ENCODE peak calls at places on chromosomes 4 and X, in ten cellular contexts. One of them, this sample, is unnamed.

GRCh38 chr4:128770807-128771206 is 38.7 kb upstream of the JADE1 start:
- DNase-seq in HL-60: no peak
- DNase-seq in colonic mucosa: no peak
- DNase-seq in activated B cell treated with CpG ODN at 0.5 μM for 24 hours: no peak
- DNase-seq in GM12865: no peak
- DNase-seq in A549: no peak
- DNase-seq in Calu3: no peak
- DNase-seq in mesothelial cell of epicardium: no peak
- DNase-seq in lower leg skin: no peak
- DNase-seq in body of pancreas: no peak
- DNase-seq in this sample: no peak

GRCh38 chr4:15291133-15291532 is 136.7 kb upstream of the C1QTNF7 start:
- DNase-seq in colonic mucosa: no peak
- DNase-seq in lower leg skin: no peak
- DNase-seq in body of pancreas: no peak
- DNase-seq in A549: no peak
- DNase-seq in HL-60: no peak
- DNase-seq in mesothelial cell of epicardium: no peak
- DNase-seq in GM12865: no peak
- DNase-seq in Calu3: no peak
- DNase-seq in activated B cell treated with CpG ODN at 0.5 μM for 24 hours: no peak
- DNase-seq in this sample: no peak

GRCh38 chr4:4269326-4269725 is 20.6 kb downstream of the LYAR start:
- DNase-seq in GM12865: no peak
- DNase-seq in Calu3: no peak
- DNase-seq in activated B cell treated with CpG ODN at 0.5 μM for 24 hours: no peak
- DNase-seq in HL-60: no peak
- DNase-seq in lower leg skin: no peak
- DNase-seq in mesothelial cell of epicardium: no peak
- DNase-seq in A549: no peak
- DNase-seq in body of pancreas: no peak
- DNase-seq in colonic mucosa: no peak
- DNase-seq in this sample: no peak

GRCh38 chr4:175947117-175947722 is 118.4 kb upstream of the WDR17 start:
- DNase-seq in mesothelial cell of epicardium: no peak
- DNase-seq in A549: no peak
- DNase-seq in GM12865: peak
- DNase-seq in HL-60: no peak
- DNase-seq in activated B cell treated with CpG ODN at 0.5 μM for 24 hours: no peak
- DNase-seq in Calu3: no peak
- DNase-seq in body of pancreas: no peak
- DNase-seq in lower leg skin: no peak
- DNase-seq in colonic mucosa: no peak
- DNase-seq in this sample: no peak

GRCh38 chrX:104987063-104987462 is 233.4 kb downstream of the TEX13A start:
- DNase-seq in A549: no peak
- DNase-seq in GM12865: no peak
- DNase-seq in Calu3: no peak
- DNase-seq in lower leg skin: no peak
- DNase-seq in mesothelial cell of epicardium: no peak
- DNase-seq in body of pancreas: no peak
- DNase-seq in HL-60: no peak
- DNase-seq in colonic mucosa: no peak
- DNase-seq in activated B cell treated with CpG ODN at 0.5 μM for 24 hours: no peak
- DNase-seq in this sample: no peak

GRCh38 chr4:81827568-81828202 is 356.0 kb upstream of the RASGEF1B start:
- DNase-seq in A549: no peak
- DNase-seq in body of pancreas: no peak
- DNase-seq in colonic mucosa: no peak
- DNase-seq in HL-60: no peak
- DNase-seq in mesothelial cell of epicardium: no peak
- DNase-seq in GM12865: peak
- DNase-seq in lower leg skin: no peak
- DNase-seq in Calu3: no peak
- DNase-seq in activated B cell treated with CpG ODN at 0.5 μM for 24 hours: no peak
- DNase-seq in this sample: no peak

GRCh38 chr4:150514709-150515108 is 67.2 kb upstream of the MAB21L2 start:
- DNase-seq in HL-60: no peak
- DNase-seq in colonic mucosa: no peak
- DNase-seq in body of pancreas: no peak
- DNase-seq in lower leg skin: no peak
- DNase-seq in Calu3: peak
- DNase-seq in GM12865: no peak
- DNase-seq in activated B cell treated with CpG ODN at 0.5 μM for 24 hours: no peak
- DNase-seq in A549: no peak
- DNase-seq in mesothelial cell of epicardium: no peak
- DNase-seq in this sample: no peak

GRCh38 chrX:143206961-143207360 is 181.2 kb downstream of the SPANXN4 start:
- DNase-seq in GM12865: no peak
- DNase-seq in colonic mucosa: no peak
- DNase-seq in Calu3: no peak
- DNase-seq in HL-60: no peak
- DNase-seq in body of pancreas: no peak
- DNase-seq in A549: no peak
- DNase-seq in lower leg skin: no peak
- DNase-seq in activated B cell treated with CpG ODN at 0.5 μM for 24 hours: no peak
- DNase-seq in mesothelial cell of epicardium: no peak
- DNase-seq in this sample: no peak

GRCh38 chr4:20299515-20299914 is 47.8 kb downstream of the SLIT2 start:
- DNase-seq in Calu3: peak
- DNase-seq in A549: no peak
- DNase-seq in GM12865: peak
- DNase-seq in HL-60: no peak
- DNase-seq in colonic mucosa: no peak
- DNase-seq in body of pancreas: no peak
- DNase-seq in mesothelial cell of epicardium: no peak
- DNase-seq in lower leg skin: no peak
- DNase-seq in activated B cell treated with CpG ODN at 0.5 μM for 24 hours: no peak
- DNase-seq in this sample: no peak

GRCh38 chr4:89203902-89204301 is 92.6 kb downstream of the TIGD2 start:
- DNase-seq in Calu3: no peak
- DNase-seq in A549: no peak
- DNase-seq in body of pancreas: no peak
- DNase-seq in GM12865: no peak
- DNase-seq in HL-60: no peak
- DNase-seq in activated B cell treated with CpG ODN at 0.5 μM for 24 hours: no peak
- DNase-seq in mesothelial cell of epicardium: no peak
- DNase-seq in colonic mucosa: no peak
- DNase-seq in lower leg skin: no peak
- DNase-seq in this sample: no peak

DNA sequence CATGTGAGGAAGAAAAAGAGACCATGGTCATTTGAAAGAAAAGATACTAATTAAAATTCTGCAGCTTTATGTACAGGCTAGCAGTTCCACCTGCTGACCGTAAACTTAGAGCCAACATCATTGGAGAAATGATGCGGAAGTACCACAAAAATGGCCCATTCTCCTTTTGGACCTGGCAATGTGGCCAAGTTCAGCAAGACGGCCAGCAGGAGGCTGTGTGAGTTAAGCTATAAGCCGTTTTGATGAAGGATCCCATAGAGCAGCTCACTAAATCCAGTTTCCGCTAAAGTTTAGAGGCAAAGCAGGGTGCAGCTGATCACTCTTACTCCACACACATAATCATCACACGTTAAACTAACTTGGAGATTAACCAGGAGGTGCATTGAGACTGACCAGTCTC is 133.8 kb downstream of the LDB2 start:
- DNase-seq in GM12865: no peak
- DNase-seq in Calu3: no peak
- DNase-seq in activated B cell treated with CpG ODN at 0.5 μM for 24 hours: no peak
- DNase-seq in mesothelial cell of epicardium: no peak
- DNase-seq in body of pancreas: no peak
- DNase-seq in HL-60: no peak
- DNase-seq in A549: no peak
- DNase-seq in lower leg skin: no peak
- DNase-seq in colonic mucosa: no peak
- DNase-seq in this sample: no peak
- TF ChIP-seq CTCF in GM12865: no peak
- TF ChIP-seq CTCF in Calu3: no peak
- TF ChIP-seq CTCF in activated B cell treated with CpG ODN at 0.5 μM for 24 hours: no peak
- TF ChIP-seq CTCF in mesothelial cell of epicardium: peak
- TF ChIP-seq CTCF in body of pancreas: no peak
- TF ChIP-seq CTCF in HL-60: no peak
- TF ChIP-seq CTCF in A549: no peak
- TF ChIP-seq CTCF in lower leg skin: no peak
- TF ChIP-seq CTCF in colonic mucosa: no peak
- TF ChIP-seq CTCF in this sample: peak

DNA sequence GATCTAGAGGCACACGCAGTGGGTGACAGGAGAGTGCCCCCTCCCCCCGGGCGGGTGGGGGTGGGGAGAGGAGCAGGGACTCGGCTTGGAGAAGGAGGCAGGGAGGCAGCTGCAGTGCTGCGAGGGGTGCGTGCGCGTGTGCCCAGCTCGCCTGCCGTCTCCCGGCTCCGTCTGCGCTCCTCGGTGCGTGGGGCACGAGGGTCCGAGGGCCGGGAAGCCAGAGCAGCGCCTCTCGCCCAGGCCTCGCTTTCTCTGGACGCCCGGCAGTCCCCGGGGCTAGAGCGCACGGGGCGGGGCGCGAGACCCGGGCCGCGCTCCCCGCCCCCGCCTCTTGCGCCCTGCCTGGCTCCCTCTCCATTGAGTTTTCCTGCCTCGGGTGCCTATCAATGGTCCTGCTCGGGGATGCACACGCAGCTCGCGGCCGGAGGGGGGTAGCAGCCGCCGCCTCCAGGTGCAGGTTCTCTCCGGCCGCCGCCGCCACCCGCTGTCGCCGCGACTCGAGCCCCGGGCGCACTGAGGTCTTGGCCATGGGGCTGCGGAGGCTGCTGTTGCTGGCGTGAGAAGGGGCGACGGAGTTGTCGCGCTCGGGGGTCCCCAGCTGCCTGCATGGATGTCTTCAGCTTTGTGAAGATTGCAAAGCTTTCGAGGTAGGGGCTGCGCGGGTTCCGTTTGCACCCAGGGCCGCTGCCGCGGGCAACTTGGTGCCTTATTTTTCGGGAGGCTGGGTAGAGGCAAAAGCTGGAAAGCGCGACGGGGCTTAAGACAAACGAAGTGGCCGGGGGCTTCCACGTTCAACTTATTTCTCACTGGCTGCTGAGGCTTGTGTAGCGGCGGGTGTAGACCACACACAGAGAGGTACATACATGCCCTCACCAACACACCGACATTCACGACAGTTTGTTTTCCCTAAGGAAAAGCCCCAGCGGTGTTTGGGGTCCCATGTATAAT is at the start of gene FRMPD4:
- DNase-seq in HL-60: no peak
- DNase-seq in activated B cell treated with CpG ODN at 0.5 μM for 24 hours: no peak
- DNase-seq in colonic mucosa: no peak
- DNase-seq in A549: no peak
- DNase-seq in lower leg skin: no peak
- DNase-seq in mesothelial cell of epicardium: peak
- DNase-seq in Calu3: no peak
- DNase-seq in GM12865: no peak
- DNase-seq in body of pancreas: no peak
- DNase-seq in this sample: peak
- TF ChIP-seq CTCF in HL-60: no peak
- TF ChIP-seq CTCF in activated B cell treated with CpG ODN at 0.5 μM for 24 hours: no peak
- TF ChIP-seq CTCF in colonic mucosa: no peak
- TF ChIP-seq CTCF in A549: no peak
- TF ChIP-seq CTCF in lower leg skin: no peak
- TF ChIP-seq CTCF in mesothelial cell of epicardium: no peak
- TF ChIP-seq CTCF in Calu3: no peak
- TF ChIP-seq CTCF in GM12865: no peak
- TF ChIP-seq CTCF in body of pancreas: no peak
- TF ChIP-seq CTCF in this sample: peak

GRCh38 chrX:130906776-130907175 is 3.8 kb upstream of the ENOX2 start:
- DNase-seq in body of pancreas: no peak
- DNase-seq in A549: no peak
- DNase-seq in lower leg skin: no peak
- DNase-seq in colonic mucosa: no peak
- DNase-seq in GM12865: no peak
- DNase-seq in mesothelial cell of epicardium: no peak
- DNase-seq in HL-60: no peak
- DNase-seq in activated B cell treated with CpG ODN at 0.5 μM for 24 hours: no peak
- DNase-seq in Calu3: no peak
- DNase-seq in this sample: no peak

GRCh38 chrX:130896816-130897508 is 6.0 kb downstream of the ENOX2 start:
- DNase-seq in mesothelial cell of epicardium: no peak
- DNase-seq in GM12865: no peak
- DNase-seq in HL-60: no peak
- DNase-seq in lower leg skin: no peak
- DNase-seq in colonic mucosa: no peak
- DNase-seq in Calu3: no peak
- DNase-seq in A549: no peak
- DNase-seq in body of pancreas: no peak
- DNase-seq in activated B cell treated with CpG ODN at 0.5 μM for 24 hours: no peak
- DNase-seq in this sample: no peak

GRCh38 chrX:130902783-130903613 is at the start of gene ENOX2:
- DNase-seq in HL-60: peak
- DNase-seq in activated B cell treated with CpG ODN at 0.5 μM for 24 hours: peak
- DNase-seq in lower leg skin: peak
- DNase-seq in mesothelial cell of epicardium: peak
- DNase-seq in colonic mucosa: peak
- DNase-seq in Calu3: peak
- DNase-seq in GM12865: peak
- DNase-seq in A549: peak
- DNase-seq in body of pancreas: peak
- DNase-seq in this sample: peak

DNA sequence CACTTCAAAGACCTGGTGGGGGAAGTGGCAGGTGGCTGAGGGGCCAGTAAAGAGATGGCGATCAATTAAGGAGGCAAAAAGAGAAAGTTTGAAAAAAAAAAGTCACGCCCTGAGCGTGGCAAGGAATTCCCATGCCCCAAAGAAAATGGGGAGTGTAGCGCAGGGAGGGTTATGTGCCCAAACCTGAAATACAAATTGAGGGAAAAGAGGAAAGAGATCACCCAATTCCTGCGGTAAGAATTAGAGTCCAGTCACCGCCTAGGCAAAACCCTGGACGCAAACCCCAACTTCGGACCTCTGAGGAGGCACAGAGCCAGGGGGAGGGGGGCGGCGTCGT is 595 bp downstream of the ENOX2 start:
- DNase-seq in colonic mucosa: no peak
- DNase-seq in mesothelial cell of epicardium: no peak
- DNase-seq in body of pancreas: no peak
- DNase-seq in activated B cell treated with CpG ODN at 0.5 μM for 24 hours: no peak
- DNase-seq in Calu3: no peak
- DNase-seq in lower leg skin: no peak
- DNase-seq in HL-60: no peak
- DNase-seq in GM12865: no peak
- DNase-seq in A549: peak
- DNase-seq in this sample: peak
- TF ChIP-seq CTCF in colonic mucosa: no peak
- TF ChIP-seq CTCF in mesothelial cell of epicardium: no peak
- TF ChIP-seq CTCF in body of pancreas: no peak
- TF ChIP-seq CTCF in activated B cell treated with CpG ODN at 0.5 μM for 24 hours: no peak
- TF ChIP-seq CTCF in Calu3: no peak
- TF ChIP-seq CTCF in lower leg skin: no peak
- TF ChIP-seq CTCF in HL-60: no peak
- TF ChIP-seq CTCF in GM12865: no peak
- TF ChIP-seq CTCF in A549: no peak
- TF ChIP-seq CTCF in this sample: no peak

GRCh38 chr4:26819478-26819877 is 41.2 kb upstream of the STIM2 start:
- DNase-seq in lower leg skin: no peak
- DNase-seq in mesothelial cell of epicardium: no peak
- DNase-seq in A549: no peak
- DNase-seq in activated B cell treated with CpG ODN at 0.5 μM for 24 hours: no peak
- DNase-seq in Calu3: no peak
- DNase-seq in HL-60: no peak
- DNase-seq in GM12865: peak
- DNase-seq in body of pancreas: no peak
- DNase-seq in colonic mucosa: no peak
- DNase-seq in this sample: no peak
- TF ChIP-seq CTCF in lower leg skin: no peak
- TF ChIP-seq CTCF in mesothelial cell of epicardium: no peak
- TF ChIP-seq CTCF in A549: no peak
- TF ChIP-seq CTCF in activated B cell treated with CpG ODN at 0.5 μM for 24 hours: no peak
- TF ChIP-seq CTCF in Calu3: no peak
- TF ChIP-seq CTCF in HL-60: no peak
- TF ChIP-seq CTCF in GM12865: no peak
- TF ChIP-seq CTCF in body of pancreas: no peak
- TF ChIP-seq CTCF in colonic mucosa: no peak
- TF ChIP-seq CTCF in this sample: no peak